ENCODE peak calls at places on chromosomes 11 and 22, in eight cellular contexts. V is uterus, F is PC-3, Q is mucosa of descending colon, Z is A549, Y is psoas muscle, N is tibial nerve, W is heart left ventricle. O is an unnamed sample. For H3K4me1, the result is how much of the 10 kb centered on the place peaks cover.

GRCh38 chr11:84384637-84385227 is 1098.6 kb upstream of the CCDC90B start:
- DNase-seq in V (peak), F (peak), Q (no peak), Z (peak), Y (no peak), N (peak), W (no peak), O (no peak)

GRCh38 chr11:61779666-61780525 is 12.5 kb downstream of the TMEM258 start:
- DNase-seq in V (no peak), F (no peak), Q (peak), Z (no peak), Y (peak), N (no peak), W (peak), O (no peak)

GRCh38 chr11:12540913-12541587 is 133.2 kb upstream of the TEAD1 start:
- DNase-seq in V (peak), F (peak), Q (no peak), Z (peak), Y (no peak), N (no peak), W (no peak), O (no peak)

GRCh38 chr11:57124460-57124859 is 57.3 kb upstream of the LRRC55 start:
- DNase-seq in V (no peak), F (no peak), Q (no peak), Z (no peak), Y (no peak), N (no peak), W (no peak), O (no peak)

GRCh38 chr11:100619484-100619883 is 67.6 kb upstream of the ARHGAP42 start:
- DNase-seq in V (no peak), F (peak), Q (no peak), Z (no peak), Y (no peak), N (no peak), W (no peak), O (no peak)

GRCh38 chr11:64661146-64661545 is 61.9 kb downstream of the NRXN2 start:
- DNase-seq in V (no peak), F (no peak), Q (peak), Z (no peak), Y (peak), N (no peak), W (peak), O (peak)

GRCh38 chr22:23212061-23213030 is 32.0 kb downstream of the BCR start:
- DNase-seq in V (no peak), F (no peak), Q (no peak), Z (no peak), Y (no peak), N (no peak), W (no peak), O (no peak)

GRCh38 chr22:17742528-17742902 is 31.8 kb downstream of the BID start:
- DNase-seq in V (peak), F (peak), Q (peak), Z (peak), Y (peak), N (no peak), W (peak), O (no peak)

GRCh38 chr11:66718320-66718971 is 10.6 kb downstream of the SPTBN2 start:
- DNase-seq in V (no peak), F (no peak), Q (peak), Z (no peak), Y (peak), N (no peak), W (no peak), O (no peak)

GRCh38 chr22:17130199-17130598 is 9.0 kb upstream of the TMEM121B start:
- DNase-seq in V (no peak), F (no peak), Q (no peak), Z (peak), Y (no peak), N (no peak), W (peak), O (no peak)

GRCh38 chr11:69240332-69241074 is 53.5 kb upstream of the MYEOV start:
- DNase-seq in V (no peak), F (peak), Q (no peak), Z (no peak), Y (no peak), N (no peak), W (no peak), O (no peak)

GRCh38 chr11:67255353-67255752 is 10.9 kb upstream of the GRK2 start:
- DNase-seq in V (no peak), F (no peak), Q (no peak), Z (no peak), Y (no peak), N (no peak), W (no peak), O (no peak)

GRCh38 chr22:19232620-19233019 is 54.1 kb upstream of the SLC25A1 start:
- DNase-seq in V (no peak), F (no peak), Q (no peak), Z (no peak), Y (no peak), N (no peak), W (no peak), O (no peak)

GRCh38 chr22:36386900-36387663 is 685 bp downstream of the MYH9 start:
- DNase-seq in V (peak), F (no peak), Q (peak), Z (no peak), Y (peak), N (peak), W (peak), O (peak)

GRCh38 chr11:119590651-119591308 is 138.2 kb downstream of the NECTIN1 start:
- DNase-seq in V (no peak), F (peak), Q (no peak), Z (peak), Y (no peak), N (no peak), W (no peak), O (no peak)

GRCh38 chr11:45590743-45591142 is 74.7 kb downstream of the CHST1 start:
- DNase-seq in V (no peak), F (no peak), Q (no peak), Z (no peak), Y (no peak), N (no peak), W (no peak), O (peak)

GRCh38 chr11:1752907-1753425 is 2.6 kb upstream of the IFITM10 start:
- DNase-seq in V (no peak), F (no peak), Q (no peak), Z (no peak), Y (peak), N (no peak), W (no peak), O (peak)

GRCh38 chr22:22684605-22685561 is 40.5 kb downstream of the GGTLC2 start:
- DNase-seq in V (no peak), F (peak), Q (peak), Z (peak), Y (no peak), N (no peak), W (no peak), O (peak)

GRCh38 chr11:110349109-110349996 is 52.9 kb upstream of the RDX start:
- DNase-seq in V (no peak), F (no peak), Q (no peak), Z (no peak), Y (no peak), N (no peak), W (no peak), O (no peak)

GRCh38 chr11:134119094-134119493 is 50.2 kb downstream of the JAM3 start:
- DNase-seq in V (no peak), F (no peak), Q (no peak), Z (no peak), Y (no peak), N (no peak), W (no peak), O (no peak)

GRCh38 chr22:22045576-22046335 is 63.2 kb upstream of the TOP3B start:
- DNase-seq in V (no peak), F (no peak), Q (no peak), Z (no peak), Y (no peak), N (no peak), W (no peak), O (no peak)

GRCh38 chr11:84264066-84264465 is 977.9 kb upstream of the CCDC90B start:
- DNase-seq in V (no peak), F (no peak), Q (no peak), Z (no peak), Y (no peak), N (no peak), W (no peak), O (no peak)

GRCh38 chr11:20672575-20672974 is 3.2 kb downstream of the NELL1 start:
- DNase-seq in V (no peak), F (peak), Q (no peak), Z (peak), Y (no peak), N (no peak), W (no peak), O (no peak)

GRCh38 chr22:30665266-30665665 is 2.4 kb downstream of the DUSP18 start:
- DNase-seq in V (no peak), F (no peak), Q (no peak), Z (no peak), Y (no peak), N (no peak), W (no peak), O (no peak)

GRCh38 chr11:118996926-118997626 is 862 bp upstream of the CENATAC start:
- DNase-seq in V (no peak), F (peak), Q (no peak), Z (peak), Y (no peak), N (no peak), W (no peak), O (no peak)

GRCh38 chr11:8683115-8683807 is 669 bp downstream of the RPL27A start:
- DNase-seq in V (no peak), F (no peak), Q (no peak), Z (no peak), Y (no peak), N (no peak), W (no peak), O (no peak)

GRCh38 chr11:118892964-118893363 is 9.3 kb downstream of the CXCR5 start:
- DNase-seq in V (no peak), F (no peak), Q (no peak), Z (no peak), Y (no peak), N (no peak), W (no peak), O (no peak)

GRCh38 chr11:129950319-129951034 is 52.2 kb downstream of the PRDM10 start:
- DNase-seq in V (peak), F (no peak), Q (no peak), Z (no peak), Y (peak), N (peak), W (no peak), O (peak)

GRCh38 chr22:44729391-44730012 is 22.9 kb upstream of the ARHGAP8 start:
- DNase-seq in V (peak), F (no peak), Q (no peak), Z (no peak), Y (peak), N (no peak), W (peak), O (no peak)

GRCh38 chr22:40624770-40625169 is 11.7 kb downstream of the MRTFA start:
- DNase-seq in V (no peak), F (peak), Q (no peak), Z (no peak), Y (no peak), N (no peak), W (no peak), O (no peak)

GRCh38 chr11:112655386-112655785 is 305.8 kb upstream of the NCAM1 start:
- DNase-seq in V (peak), F (no peak), Q (peak), Z (no peak), Y (peak), N (peak), W (peak), O (no peak)

DNA sequence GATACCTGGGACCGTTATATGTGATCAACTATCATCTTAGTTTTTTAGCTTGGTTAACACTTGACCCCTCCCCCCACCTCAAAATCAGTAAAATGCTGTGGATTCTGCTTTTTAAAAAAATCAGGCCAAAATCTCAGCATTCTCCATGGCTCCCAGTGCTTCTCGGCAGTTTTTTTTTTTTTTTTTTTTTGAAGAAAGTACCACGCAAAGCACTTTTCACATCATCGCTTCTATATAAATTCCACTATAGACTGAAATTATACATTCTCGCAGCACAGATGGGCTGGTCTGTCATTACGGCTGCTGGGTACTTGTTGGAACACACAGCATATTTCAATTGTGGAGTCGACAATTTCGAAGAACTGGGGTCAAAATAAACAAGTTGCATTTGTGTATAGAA is 67.7 kb upstream of the PPARA start:
- DNase-seq in V (no peak), F (no peak), Q (no peak), Z (no peak), Y (no peak), N (no peak), W (no peak), O (no peak)
- H3K4me1 ChIP-seq in V (under half), F (half or more), Q (half or more), Z (half or more), Y (half or more), N (half or more), W (half or more), O (under half)

GRCh38 chr11:73168925-73169579 is 26.9 kb upstream of the FCHSD2 start:
- DNase-seq in V (no peak), F (no peak), Q (no peak), Z (no peak), Y (peak), N (no peak), W (no peak), O (no peak)
- TF ChIP-seq CTCF in V (no peak), F (no peak), Q (no peak), Z (no peak), Y (no peak), N (no peak), W (no peak), O (no peak)

DNA sequence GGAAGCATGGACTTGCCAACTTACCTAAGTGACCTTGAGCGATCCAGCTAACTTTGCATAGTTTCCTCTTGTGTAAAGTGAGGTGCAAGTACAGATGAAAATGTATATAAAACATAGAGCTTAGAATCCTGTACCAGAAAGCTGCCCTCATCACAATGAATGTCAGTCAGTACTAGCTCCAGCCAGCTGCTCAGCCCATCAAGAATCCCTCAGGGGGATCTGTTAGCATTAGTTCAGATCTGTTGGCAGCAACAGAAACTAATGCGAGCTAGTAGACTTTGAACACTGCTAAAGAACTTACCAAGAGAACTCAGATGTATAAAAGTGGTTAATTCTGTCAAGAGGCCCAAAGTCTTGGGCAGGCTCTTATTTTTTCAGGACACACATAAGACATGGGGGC is 6.3 kb upstream of the C11orf91 start:
- DNase-seq in V (no peak), F (no peak), Q (no peak), Z (no peak), Y (no peak), N (no peak), W (no peak), O (no peak)
- H3K4me1 ChIP-seq in V (under half), F (half or more), Q (under half), Z (half or more), Y (half or more), N (half or more), W (half or more), O (under half)

DNA sequence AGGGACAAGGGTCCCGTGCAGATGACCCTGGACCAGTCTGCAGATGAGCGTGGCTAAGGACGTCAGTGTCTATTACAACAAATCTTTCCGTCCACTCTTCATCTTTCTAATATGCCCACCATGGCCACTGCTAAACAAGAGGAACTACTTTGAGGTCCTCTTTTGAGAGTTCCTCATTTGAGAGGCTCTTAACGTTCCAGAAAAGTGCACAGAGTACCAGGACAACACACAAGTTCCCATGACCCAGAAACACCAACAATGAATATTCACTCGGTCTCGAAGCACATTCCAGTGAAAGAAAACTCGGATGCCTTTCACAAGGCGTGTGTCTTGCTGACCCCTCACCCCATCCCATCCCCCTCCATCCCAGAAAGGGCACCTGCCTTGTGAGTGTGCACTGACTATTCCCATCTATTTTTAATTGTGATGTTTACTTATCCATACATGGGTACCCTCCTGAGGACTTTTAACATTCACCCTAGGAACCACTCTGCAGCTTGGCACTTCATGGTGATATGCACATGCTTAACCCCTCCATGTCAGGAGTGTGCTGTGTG is 157.0 kb downstream of the SHANK2 start:
- DNase-seq in V (no peak), F (no peak), Q (peak), Z (no peak), Y (no peak), N (no peak), W (no peak), O (no peak)
- TF ChIP-seq CTCF in V (no peak), F (no peak), Q (no peak), Z (no peak), Y (no peak), N (no peak), W (no peak), O (no peak)

GRCh38 chr11:113874920-113875413 is 405 bp downstream of the USP28 start:
- DNase-seq in V (no peak), F (peak), Q (no peak), Z (no peak), Y (no peak), N (no peak), W (no peak), O (peak)

GRCh38 chr11:113874096-113874919 is 1.1 kb downstream of the USP28 start:
- DNase-seq in V (no peak), F (no peak), Q (no peak), Z (no peak), Y (no peak), N (no peak), W (no peak), O (no peak)

GRCh38 chr11:113875414-113876073 is at the start of gene USP28:
- DNase-seq in V (peak), F (peak), Q (peak), Z (peak), Y (peak), N (peak), W (peak), O (peak)

GRCh38 chr11:113871331-113871730 is 4.0 kb downstream of the USP28 start:
- DNase-seq in V (no peak), F (no peak), Q (no peak), Z (no peak), Y (no peak), N (no peak), W (no peak), O (no peak)

DNA sequence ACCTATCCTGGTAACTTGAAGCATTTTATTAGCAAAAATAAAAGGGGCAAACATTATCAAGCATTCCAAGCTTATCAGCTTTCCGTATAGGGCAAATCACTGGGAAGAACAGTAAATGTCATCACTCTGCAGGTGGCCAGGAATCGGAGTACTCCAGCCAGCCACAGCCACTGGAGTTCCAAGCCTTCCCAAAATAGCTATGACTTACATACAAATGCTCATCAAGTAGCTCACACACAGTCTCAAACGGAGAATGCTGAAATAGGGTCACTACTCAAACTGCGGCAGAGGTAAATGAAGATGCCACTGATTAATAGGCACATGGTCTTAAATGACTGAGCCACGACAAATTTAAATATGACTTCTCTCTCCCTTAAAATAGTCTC is 2.1 kb downstream of the USP28 start:
- DNase-seq in V (no peak), F (no peak), Q (no peak), Z (no peak), Y (peak), N (no peak), W (no peak), O (no peak)
- H3K4me1 ChIP-seq in V (under half), F (under half), Q (under half), Z (under half), Y (under half), N (under half), W (under half), O (under half)

GRCh38 chr11:24623121-24623520 is 126.3 kb downstream of the LUZP2 start:
- DNase-seq in V (no peak), F (no peak), Q (no peak), Z (no peak), Y (no peak), N (no peak), W (no peak), O (no peak)

GRCh38 chr11:24619900-24620299 is 123.0 kb downstream of the LUZP2 start:
- DNase-seq in V (no peak), F (no peak), Q (no peak), Z (no peak), Y (no peak), N (no peak), W (no peak), O (no peak)

GRCh38 chr11:24622262-24622661 is 125.4 kb downstream of the LUZP2 start:
- DNase-seq in V (no peak), F (no peak), Q (no peak), Z (no peak), Y (no peak), N (no peak), W (no peak), O (no peak)

GRCh38 chr11:24617856-24618255 is 121.0 kb downstream of the LUZP2 start:
- DNase-seq in V (no peak), F (peak), Q (no peak), Z (no peak), Y (no peak), N (no peak), W (no peak), O (no peak)
- TF ChIP-seq CTCF in V (no peak), F (peak), Q (no peak), Z (no peak), Y (no peak), N (no peak), W (no peak), O (no peak)

GRCh38 chr11:111413849-111414248 is 34.8 kb upstream of the POU2AF1 start:
- DNase-seq in V (no peak), F (no peak), Q (no peak), Z (no peak), Y (no peak), N (no peak), W (no peak), O (no peak)
- H3K4me1 ChIP-seq in V (under half), F (under half), Q (under half), Z (under half), Y (under half), N (under half), W (under half), O (under half)

GRCh38 chr22:35257321-35258143 is at the start of gene HMGXB4:
- DNase-seq in V (peak), F (peak), Q (peak), Z (peak), Y (peak), N (peak), W (peak), O (peak)
- TF ChIP-seq CTCF in V (no peak), F (no peak), Q (no peak), Z (no peak), Y (peak), N (peak), W (no peak), O (no peak)

GRCh38 chr11:122746611-122747305 is 91.2 kb downstream of the UBASH3B start:
- DNase-seq in V (no peak), F (no peak), Q (no peak), Z (no peak), Y (no peak), N (no peak), W (no peak), O (no peak)

GRCh38 chr11:122743949-122744876 is 88.7 kb downstream of the UBASH3B start:
- DNase-seq in V (no peak), F (no peak), Q (peak), Z (no peak), Y (no peak), N (peak), W (no peak), O (peak)

GRCh38 chr11:122747358-122747757 is 90.9 kb upstream of the CRTAM start:
- DNase-seq in V (no peak), F (no peak), Q (no peak), Z (no peak), Y (no peak), N (no peak), W (no peak), O (no peak)

GRCh38 chr11:122745111-122745510 is 89.6 kb downstream of the UBASH3B start:
- DNase-seq in V (no peak), F (no peak), Q (no peak), Z (no peak), Y (no peak), N (no peak), W (no peak), O (no peak)

GRCh38 chr11:122746050-122746478 is 90.5 kb downstream of the UBASH3B start:
- DNase-seq in V (no peak), F (no peak), Q (no peak), Z (no peak), Y (no peak), N (no peak), W (no peak), O (no peak)
- H3K4me1 ChIP-seq in V (under half), F (under half), Q (under half), Z (under half), Y (under half), N (under half), W (under half), O (under half)